ENCODE peak calls at places on chromosome 2, in ten cellular contexts. C is CD4-positive, alpha-beta T cell; G is hepatocyte; V is A549; T is heart right ventricle; U is fibroblast of lung; R is foreskin fibroblast; I is H9; M is brain microvascular endothelial cell; X is dorsolateral prefrontal cortex. F is an unnamed sample.

GRCh38 chr2:207768891-207769596 is 662 bp downstream of the FZD5 start:
- DNase-seq in C (no peak), G (peak; percentile 50), V (peak; percentile 43), T (no peak), U (peak; percentile 38), R (peak; percentile 30), I (no peak), M (no peak), X (peak; percentile 8), F (no peak)

GRCh38 chr2:86000938-86001312 is 104.8 kb downstream of the POLR1A start:
- DNase-seq in C (no peak), G (no peak), V (no peak), T (no peak), U (no peak), R (no peak), I (peak; percentile 9), M (no peak), X (no peak), F (no peak)

GRCh38 chr2:23445450-23445868 is 60.5 kb downstream of the KLHL29 start:
- DNase-seq in C (no peak), G (no peak), V (no peak), T (no peak), U (peak; percentile 68), R (peak; percentile 63), I (no peak), M (peak; percentile 62), X (no peak), F (no peak)

GRCh38 chr2:68110102-68110501 is 47.3 kb upstream of the C1D start:
- DNase-seq in C (no peak), G (no peak), V (peak; percentile 43), T (no peak), U (no peak), R (no peak), I (no peak), M (no peak), X (no peak), F (no peak)

GRCh38 chr2:240183370-240184197 is 43.1 kb upstream of the OTOS start:
- DNase-seq in C (no peak), G (no peak), V (no peak), T (no peak), U (no peak), R (no peak), I (no peak), M (no peak), X (no peak), F (no peak)

GRCh38 chr2:189570565-189570964 is 10.0 kb downstream of the SLC40A1 start:
- DNase-seq in C (no peak), G (no peak), V (no peak), T (no peak), U (peak; percentile 56), R (no peak), I (no peak), M (no peak), X (no peak), F (no peak)

GRCh38 chr2:37928377-37928776 is 3.3 kb downstream of the RMDN2 start:
- DNase-seq in C (no peak), G (no peak), V (no peak), T (no peak), U (no peak), R (no peak), I (no peak), M (no peak), X (no peak), F (no peak)

GRCh38 chr2:191218292-191218898 is 26.8 kb upstream of the MYO1B start:
- DNase-seq in C (no peak), G (peak; percentile 78), V (peak; percentile 97), T (no peak), U (peak; percentile 81), R (no peak), I (peak; percentile 73), M (peak; percentile 85), X (peak; percentile 17), F (peak; percentile 27)

GRCh38 chr2:80288576-80288975 is 16.0 kb downstream of the LRRTM1 start:
- DNase-seq in C (no peak), G (peak; percentile 65), V (no peak), T (no peak), U (peak; percentile 14), R (no peak), I (no peak), M (no peak), X (peak; percentile 70), F (peak; percentile 60)

GRCh38 chr2:88254437-88255081 is 84.4 kb downstream of the THNSL2 start:
- DNase-seq in C (no peak), G (no peak), V (no peak), T (no peak), U (no peak), R (no peak), I (no peak), M (no peak), X (no peak), F (no peak)

GRCh38 chr2:133166024-133166423 is 402.2 kb downstream of the NCKAP5 start:
- DNase-seq in C (no peak), G (no peak), V (no peak), T (no peak), U (peak; percentile 18), R (no peak), I (no peak), M (peak; percentile 3), X (no peak), F (no peak)

GRCh38 chr2:65920659-65921058 is 488.3 kb upstream of the SPRED2 start:
- DNase-seq in C (no peak), G (no peak), V (no peak), T (no peak), U (no peak), R (no peak), I (no peak), M (no peak), X (no peak), F (no peak)

GRCh38 chr2:65916785-65917295 is 484.4 kb upstream of the SPRED2 start:
- DNase-seq in C (no peak), G (no peak), V (no peak), T (no peak), U (no peak), R (no peak), I (no peak), M (no peak), X (no peak), F (no peak)

GRCh38 chr2:65919579-65920188 is 487.3 kb upstream of the SPRED2 start:
- DNase-seq in C (no peak), G (no peak), V (no peak), T (no peak), U (no peak), R (no peak), I (no peak), M (no peak), X (no peak), F (no peak)

GRCh38 chr2:65917990-65918389 is 485.6 kb upstream of the SPRED2 start:
- DNase-seq in C (no peak), G (no peak), V (no peak), T (no peak), U (peak; percentile 14), R (no peak), I (no peak), M (no peak), X (no peak), F (no peak)

DNA sequence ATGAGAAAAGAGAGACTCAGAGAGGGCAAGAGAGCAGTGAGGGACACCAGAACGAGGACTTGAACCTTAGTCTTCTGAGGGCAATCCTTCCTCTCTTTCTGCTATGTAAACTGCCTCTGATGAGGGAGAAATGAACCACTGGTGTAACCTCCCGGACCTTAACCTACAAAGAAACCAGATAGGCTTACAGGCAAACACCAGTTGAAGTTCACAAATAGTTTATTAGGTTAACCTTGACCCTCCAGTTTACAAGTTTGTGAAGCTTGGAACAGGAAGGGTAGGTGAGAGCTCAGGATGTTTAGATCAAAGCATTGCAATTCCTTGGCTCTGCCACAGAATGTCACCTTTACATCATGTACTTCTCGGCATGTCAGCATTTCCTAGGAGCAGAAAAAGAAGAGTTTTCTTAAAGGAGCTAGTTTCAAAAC is 486.4 kb upstream of the SPRED2 start:
- DNase-seq in C (no peak), G (peak; percentile 25), V (no peak), T (no peak), U (no peak), R (no peak), I (no peak), M (no peak), X (no peak), F (no peak)
- TF ChIP-seq CTCF in C (no peak), G (peak; percentile 45), V (no peak), T (no peak), U (no peak), R (no peak), I (peak; percentile 49), M (no peak), X (no peak), F (no peak)

GRCh38 chr2:12416600-12416999 is 300.1 kb upstream of the TRIB2 start:
- DNase-seq in C (peak; percentile 72), G (peak; percentile 25), V (peak; percentile 16), T (peak; percentile 61), U (peak; percentile 89), R (no peak), I (no peak), M (peak; percentile 50), X (no peak), F (no peak)
- TF ChIP-seq CTCF in C (peak; percentile 79), G (peak; percentile 42), V (no peak), T (peak; percentile 24), U (peak; percentile 65), R (peak; percentile 47), I (peak; percentile 27), M (peak; percentile 76), X (peak; percentile 48), F (no peak)

GRCh38 chr2:16279641-16280040 is 339.3 kb downstream of the MYCN start:
- DNase-seq in C (no peak), G (no peak), V (no peak), T (no peak), U (no peak), R (no peak), I (no peak), M (no peak), X (no peak), F (no peak)

GRCh38 chr2:16280081-16280480 is 339.7 kb downstream of the MYCN start:
- DNase-seq in C (no peak), G (no peak), V (no peak), T (no peak), U (no peak), R (no peak), I (no peak), M (no peak), X (no peak), F (no peak)

GRCh38 chr2:16282511-16282910 is 342.2 kb downstream of the MYCN start:
- DNase-seq in C (no peak), G (no peak), V (no peak), T (no peak), U (no peak), R (no peak), I (no peak), M (no peak), X (no peak), F (no peak)

GRCh38 chr2:16283071-16283850 is 342.9 kb downstream of the MYCN start:
- DNase-seq in C (no peak), G (no peak), V (no peak), T (no peak), U (no peak), R (no peak), I (no peak), M (no peak), X (no peak), F (no peak)

GRCh38 chr2:16281451-16282330 is 341.3 kb downstream of the MYCN start:
- DNase-seq in C (no peak), G (peak; percentile 78), V (peak; percentile 51), T (no peak), U (no peak), R (no peak), I (peak; percentile 74), M (no peak), X (peak; percentile 6), F (no peak)
- TF ChIP-seq CTCF in C (no peak), G (peak; percentile 69), V (peak; percentile 46), T (no peak), U (no peak), R (no peak), I (peak; percentile 81), M (peak; percentile 10), X (peak; percentile 71), F (peak; percentile 28)

GRCh38 chr2:101341901-101342624 is 33.6 kb upstream of the RNF149 start:
- DNase-seq in C (peak; percentile 79), G (peak; percentile 89), V (peak; percentile 64), T (peak; percentile 77), U (peak; percentile 70), R (peak; percentile 53), I (peak; percentile 87), M (peak; percentile 79), X (peak; percentile 75), F (peak; percentile 57)
- TF ChIP-seq CTCF in C (peak; percentile 93), G (peak; percentile 81), V (peak; percentile 88), T (peak; percentile 70), U (peak; percentile 64), R (peak; percentile 83), I (peak; percentile 92), M (peak; percentile 89), X (peak; percentile 87), F (peak; percentile 87)